ENCODE peak calls at places on chromosome 3, in six cellular contexts. One of them, this sample, is unnamed. For H3K4me1, the result is how much of the 10 kb centered on the place peaks cover.

GRCh38 chr3:13215940-13216546 is 142.8 kb upstream of the IQSEC1 start:
- DNase-seq in endothelial cell of umbilical vein: no peak
- DNase-seq in A549: peak
- DNase-seq in heart left ventricle: no peak
- DNase-seq in stomach: no peak
- DNase-seq in mucosa of descending colon: no peak
- DNase-seq in this sample: peak

GRCh38 chr3:44045476-44046275 is 196.0 kb upstream of the TOPAZ1 start:
- DNase-seq in endothelial cell of umbilical vein: no peak
- DNase-seq in A549: no peak
- DNase-seq in heart left ventricle: peak
- DNase-seq in stomach: peak
- DNase-seq in mucosa of descending colon: peak
- DNase-seq in this sample: no peak

GRCh38 chr3:65331730-65332129 is 643.9 kb upstream of the ADAMTS9 start:
- DNase-seq in endothelial cell of umbilical vein: no peak
- DNase-seq in A549: no peak
- DNase-seq in heart left ventricle: no peak
- DNase-seq in stomach: no peak
- DNase-seq in mucosa of descending colon: no peak
- DNase-seq in this sample: no peak

GRCh38 chr3:177597325-177598109 is 400.2 kb upstream of the TBL1XR1 start:
- DNase-seq in endothelial cell of umbilical vein: peak
- DNase-seq in A549: no peak
- DNase-seq in heart left ventricle: peak
- DNase-seq in stomach: no peak
- DNase-seq in mucosa of descending colon: peak
- DNase-seq in this sample: no peak

GRCh38 chr3:160992712-160993111 is 112.4 kb downstream of the B3GALNT1 start:
- DNase-seq in endothelial cell of umbilical vein: no peak
- DNase-seq in A549: no peak
- DNase-seq in heart left ventricle: no peak
- DNase-seq in stomach: no peak
- DNase-seq in mucosa of descending colon: no peak
- DNase-seq in this sample: no peak

GRCh38 chr3:22372292-22372949 is 621.4 kb upstream of the ZNF385D start:
- DNase-seq in endothelial cell of umbilical vein: no peak
- DNase-seq in A549: no peak
- DNase-seq in heart left ventricle: no peak
- DNase-seq in stomach: no peak
- DNase-seq in mucosa of descending colon: no peak
- DNase-seq in this sample: peak

GRCh38 chr3:190370369-190370768 is 17.6 kb upstream of the CLDN16 start:
- DNase-seq in endothelial cell of umbilical vein: no peak
- DNase-seq in A549: no peak
- DNase-seq in heart left ventricle: no peak
- DNase-seq in stomach: no peak
- DNase-seq in mucosa of descending colon: no peak
- DNase-seq in this sample: no peak

GRCh38 chr3:102189564-102190339 is 245.1 kb upstream of the ZPLD1 start:
- DNase-seq in endothelial cell of umbilical vein: no peak
- DNase-seq in A549: no peak
- DNase-seq in heart left ventricle: no peak
- DNase-seq in stomach: no peak
- DNase-seq in mucosa of descending colon: no peak
- DNase-seq in this sample: no peak

GRCh38 chr3:195240171-195240701 is 30.7 kb downstream of the XXYLT1 start:
- DNase-seq in endothelial cell of umbilical vein: no peak
- DNase-seq in A549: no peak
- DNase-seq in heart left ventricle: peak
- DNase-seq in stomach: no peak
- DNase-seq in mucosa of descending colon: no peak
- DNase-seq in this sample: no peak

GRCh38 chr3:186414735-186415419 is 52.8 kb upstream of the DGKG start:
- DNase-seq in endothelial cell of umbilical vein: no peak
- DNase-seq in A549: peak
- DNase-seq in heart left ventricle: no peak
- DNase-seq in stomach: peak
- DNase-seq in mucosa of descending colon: peak
- DNase-seq in this sample: no peak

GRCh38 chr3:49602877-49603411 is 48.7 kb downstream of the BSN start:
- DNase-seq in endothelial cell of umbilical vein: no peak
- DNase-seq in A549: no peak
- DNase-seq in heart left ventricle: no peak
- DNase-seq in stomach: peak
- DNase-seq in mucosa of descending colon: no peak
- DNase-seq in this sample: no peak

GRCh38 chr3:102235679-102236078 is 199.1 kb upstream of the ZPLD1 start:
- DNase-seq in endothelial cell of umbilical vein: no peak
- DNase-seq in A549: peak
- DNase-seq in heart left ventricle: no peak
- DNase-seq in stomach: no peak
- DNase-seq in mucosa of descending colon: no peak
- DNase-seq in this sample: no peak

GRCh38 chr3:132726341-132726823 is 4.2 kb upstream of the NPHP3 start:
- DNase-seq in endothelial cell of umbilical vein: peak
- DNase-seq in A549: peak
- DNase-seq in heart left ventricle: no peak
- DNase-seq in stomach: no peak
- DNase-seq in mucosa of descending colon: no peak
- DNase-seq in this sample: no peak

GRCh38 chr3:112638327-112639020 is 2.5 kb downstream of the CCDC80 start:
- DNase-seq in endothelial cell of umbilical vein: no peak
- DNase-seq in A549: no peak
- DNase-seq in heart left ventricle: peak
- DNase-seq in stomach: no peak
- DNase-seq in mucosa of descending colon: no peak
- DNase-seq in this sample: no peak

GRCh38 chr3:197801801-197802504 is 10.9 kb downstream of the LRCH3 start:
- DNase-seq in endothelial cell of umbilical vein: peak
- DNase-seq in A549: peak
- DNase-seq in heart left ventricle: no peak
- DNase-seq in stomach: no peak
- DNase-seq in mucosa of descending colon: peak
- DNase-seq in this sample: no peak

GRCh38 chr3:145776782-145777408 is 384.1 kb downstream of the PLOD2 start:
- DNase-seq in endothelial cell of umbilical vein: peak
- DNase-seq in A549: peak
- DNase-seq in heart left ventricle: no peak
- DNase-seq in stomach: peak
- DNase-seq in mucosa of descending colon: peak
- DNase-seq in this sample: no peak

GRCh38 chr3:119880966-119881365 is 99.1 kb downstream of the NR1I2 start:
- DNase-seq in endothelial cell of umbilical vein: no peak
- DNase-seq in A549: no peak
- DNase-seq in heart left ventricle: no peak
- DNase-seq in stomach: no peak
- DNase-seq in mucosa of descending colon: no peak
- DNase-seq in this sample: no peak

GRCh38 chr3:184241447-184242296 is 7.1 kb downstream of the ALG3 start:
- DNase-seq in endothelial cell of umbilical vein: peak
- DNase-seq in A549: peak
- DNase-seq in heart left ventricle: peak
- DNase-seq in stomach: peak
- DNase-seq in mucosa of descending colon: peak
- DNase-seq in this sample: peak

GRCh38 chr3:159765025-159765859 is 223.4 kb upstream of the IL12A start:
- DNase-seq in endothelial cell of umbilical vein: peak
- DNase-seq in A549: peak
- DNase-seq in heart left ventricle: peak
- DNase-seq in stomach: peak
- DNase-seq in mucosa of descending colon: peak
- DNase-seq in this sample: peak

DNA sequence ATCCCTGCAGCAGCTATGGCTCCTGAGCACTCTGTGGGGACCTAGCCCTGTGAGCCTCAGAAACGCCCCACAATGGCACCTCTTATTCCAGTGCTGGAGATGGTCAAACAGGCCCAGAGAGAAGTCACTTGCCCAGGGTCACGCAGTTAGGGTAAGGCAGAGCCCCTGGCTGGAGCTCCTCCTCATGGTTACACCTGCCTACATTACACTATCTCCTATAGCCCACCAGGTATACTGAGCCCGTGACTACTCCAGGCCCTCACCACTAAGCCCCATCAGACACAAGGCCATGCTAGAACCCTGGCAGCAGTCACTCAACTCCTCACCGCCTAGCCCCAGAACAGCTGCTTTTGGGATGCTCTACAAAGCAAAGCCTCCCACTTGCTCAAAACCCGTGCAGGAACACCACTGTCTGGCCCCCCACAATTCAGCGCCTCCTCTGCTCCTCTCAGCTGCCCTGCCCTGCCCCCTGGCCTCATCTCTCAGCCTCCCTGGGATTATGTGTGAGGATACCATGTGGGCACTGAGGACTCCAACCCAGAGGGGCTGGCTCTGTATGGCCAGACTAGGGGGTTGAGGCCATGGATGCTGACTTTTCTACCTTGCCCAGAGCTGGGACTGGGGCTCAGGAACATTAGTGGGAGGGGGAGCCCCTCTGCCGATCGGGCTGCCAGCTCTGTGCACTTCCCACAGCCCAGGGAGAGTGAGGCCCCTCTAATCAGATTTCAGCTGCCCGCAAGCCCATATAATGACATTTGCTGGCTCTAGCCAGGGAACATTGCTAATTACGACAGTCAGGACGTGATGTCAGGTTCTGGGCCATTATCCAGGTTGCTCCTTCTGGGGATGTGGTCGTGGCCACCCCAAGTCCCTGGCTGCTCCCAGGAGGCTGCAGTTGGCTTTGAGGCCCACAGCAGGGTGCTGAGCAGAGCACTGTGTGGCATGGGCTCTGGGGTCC is 4.0 kb downstream of the NT5DC2 start:
- DNase-seq in endothelial cell of umbilical vein: peak
- DNase-seq in A549: no peak
- DNase-seq in heart left ventricle: peak
- DNase-seq in stomach: peak
- DNase-seq in mucosa of descending colon: no peak
- DNase-seq in this sample: no peak
- H3K4me1 ChIP-seq in endothelial cell of umbilical vein: under half
- H3K4me1 ChIP-seq in A549: under half
- H3K4me1 ChIP-seq in heart left ventricle: half or more
- H3K4me1 ChIP-seq in stomach: under half
- H3K4me1 ChIP-seq in mucosa of descending colon: under half
- H3K4me1 ChIP-seq in this sample: under half

GRCh38 chr3:127819086-127819485 is 3.2 kb downstream of the MGLL start:
- DNase-seq in endothelial cell of umbilical vein: no peak
- DNase-seq in A549: no peak
- DNase-seq in heart left ventricle: no peak
- DNase-seq in stomach: no peak
- DNase-seq in mucosa of descending colon: no peak
- DNase-seq in this sample: no peak
- H3K4me1 ChIP-seq in endothelial cell of umbilical vein: under half
- H3K4me1 ChIP-seq in A549: half or more
- H3K4me1 ChIP-seq in heart left ventricle: half or more
- H3K4me1 ChIP-seq in stomach: half or more
- H3K4me1 ChIP-seq in mucosa of descending colon: half or more
- H3K4me1 ChIP-seq in this sample: under half

GRCh38 chr3:158460929-158461328 is 110.1 kb upstream of the MLF1 start:
- DNase-seq in endothelial cell of umbilical vein: no peak
- DNase-seq in A549: no peak
- DNase-seq in heart left ventricle: no peak
- DNase-seq in stomach: no peak
- DNase-seq in mucosa of descending colon: no peak
- DNase-seq in this sample: no peak

DNA sequence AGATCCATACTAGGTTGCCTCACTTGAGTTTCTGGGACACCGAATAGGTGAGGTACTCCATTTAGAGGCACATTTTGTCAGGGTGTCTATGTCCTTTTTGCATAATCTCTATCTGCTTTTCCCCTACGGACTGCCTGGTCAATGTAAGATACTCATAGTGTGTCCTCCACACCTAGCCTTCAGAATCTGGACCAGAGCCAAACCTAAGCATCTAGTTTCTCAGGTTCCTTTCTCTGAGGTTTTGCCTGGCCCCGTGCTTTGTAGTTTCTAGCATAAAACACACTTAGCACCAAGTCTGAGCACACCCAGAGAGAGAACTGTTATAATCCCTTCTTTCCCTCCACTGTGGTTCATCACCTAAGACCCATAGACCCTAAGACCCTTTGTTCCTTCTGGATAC is 105.9 kb upstream of the MLF1 start:
- DNase-seq in endothelial cell of umbilical vein: no peak
- DNase-seq in A549: no peak
- DNase-seq in heart left ventricle: no peak
- DNase-seq in stomach: no peak
- DNase-seq in mucosa of descending colon: peak
- DNase-seq in this sample: no peak
- H3K4me1 ChIP-seq in endothelial cell of umbilical vein: under half
- H3K4me1 ChIP-seq in A549: under half
- H3K4me1 ChIP-seq in heart left ventricle: under half
- H3K4me1 ChIP-seq in stomach: under half
- H3K4me1 ChIP-seq in mucosa of descending colon: under half
- H3K4me1 ChIP-seq in this sample: under half

GRCh38 chr3:172316758-172317157 is 131.5 kb downstream of the GHSR start:
- DNase-seq in endothelial cell of umbilical vein: no peak
- DNase-seq in A549: no peak
- DNase-seq in heart left ventricle: no peak
- DNase-seq in stomach: no peak
- DNase-seq in mucosa of descending colon: no peak
- DNase-seq in this sample: no peak
- H3K4me1 ChIP-seq in endothelial cell of umbilical vein: under half
- H3K4me1 ChIP-seq in A549: half or more
- H3K4me1 ChIP-seq in heart left ventricle: half or more
- H3K4me1 ChIP-seq in stomach: half or more
- H3K4me1 ChIP-seq in mucosa of descending colon: under half
- H3K4me1 ChIP-seq in this sample: under half

GRCh38 chr3:157077565-157077991 is 82.4 kb downstream of the CCNL1 start:
- DNase-seq in endothelial cell of umbilical vein: no peak
- DNase-seq in A549: peak
- DNase-seq in heart left ventricle: no peak
- DNase-seq in stomach: peak
- DNase-seq in mucosa of descending colon: no peak
- DNase-seq in this sample: no peak

GRCh38 chr3:157079677-157080369 is 80.1 kb downstream of the CCNL1 start:
- DNase-seq in endothelial cell of umbilical vein: no peak
- DNase-seq in A549: no peak
- DNase-seq in heart left ventricle: no peak
- DNase-seq in stomach: peak
- DNase-seq in mucosa of descending colon: no peak
- DNase-seq in this sample: no peak

GRCh38 chr3:157081681-157082210 is 78.2 kb downstream of the CCNL1 start:
- DNase-seq in endothelial cell of umbilical vein: peak
- DNase-seq in A549: peak
- DNase-seq in heart left ventricle: peak
- DNase-seq in stomach: peak
- DNase-seq in mucosa of descending colon: peak
- DNase-seq in this sample: peak

GRCh38 chr3:157075693-157076420 is 84.1 kb downstream of the CCNL1 start:
- DNase-seq in endothelial cell of umbilical vein: no peak
- DNase-seq in A549: no peak
- DNase-seq in heart left ventricle: no peak
- DNase-seq in stomach: no peak
- DNase-seq in mucosa of descending colon: no peak
- DNase-seq in this sample: peak

GRCh38 chr3:157078131-157078835 is 81.7 kb downstream of the CCNL1 start:
- DNase-seq in endothelial cell of umbilical vein: no peak
- DNase-seq in A549: no peak
- DNase-seq in heart left ventricle: no peak
- DNase-seq in stomach: no peak
- DNase-seq in mucosa of descending colon: no peak
- DNase-seq in this sample: no peak
- H3K4me1 ChIP-seq in endothelial cell of umbilical vein: under half
- H3K4me1 ChIP-seq in A549: under half
- H3K4me1 ChIP-seq in heart left ventricle: under half
- H3K4me1 ChIP-seq in stomach: under half
- H3K4me1 ChIP-seq in mucosa of descending colon: under half
- H3K4me1 ChIP-seq in this sample: under half

GRCh38 chr3:150543531-150543930 is 2.8 kb downstream of the SERP1 start:
- DNase-seq in endothelial cell of umbilical vein: no peak
- DNase-seq in A549: no peak
- DNase-seq in heart left ventricle: no peak
- DNase-seq in stomach: no peak
- DNase-seq in mucosa of descending colon: no peak
- DNase-seq in this sample: no peak
- H3K4me1 ChIP-seq in endothelial cell of umbilical vein: under half
- H3K4me1 ChIP-seq in A549: under half
- H3K4me1 ChIP-seq in heart left ventricle: under half
- H3K4me1 ChIP-seq in stomach: half or more
- H3K4me1 ChIP-seq in mucosa of descending colon: under half
- H3K4me1 ChIP-seq in this sample: under half

This sample was measured in right lobe of liver.